ENCODE peak calls at places on chromosomes 6 and 20, in four cellular contexts. E is hepatocyte, X is testis, P is uterus. I is an unnamed sample. For H3K4me1, the result is how much of the 10 kb centered on the place peaks cover.

GRCh38 chr6:7671581-7671980 is 54.3 kb upstream of the BMP6 start:
- DNase-seq in E (no peak), X (no peak), P (no peak), I (no peak)

GRCh38 chr6:36368921-36369880 is 18.3 kb downstream of the ETV7 start:
- DNase-seq in E (no peak), X (no peak), P (no peak), I (no peak)

GRCh38 chr20:43843965-43844660 is 70.5 kb upstream of the TOX2 start:
- DNase-seq in E (no peak), X (no peak), P (no peak), I (no peak)

GRCh38 chr6:11598687-11599086 is 61.1 kb downstream of the TMEM170B start:
- DNase-seq in E (peak), X (no peak), P (no peak), I (no peak)

GRCh38 chr6:1890071-1890470 is 280.4 kb downstream of the FOXC1 start:
- DNase-seq in E (no peak), X (no peak), P (no peak), I (no peak)

GRCh38 chr6:6841571-6841970 is 253.1 kb downstream of the LY86 start:
- DNase-seq in E (no peak), X (no peak), P (no peak), I (no peak)

GRCh38 chr6:76876922-76877553 is 586.3 kb downstream of the HTR1B start:
- DNase-seq in E (peak), X (peak), P (no peak), I (peak)

GRCh38 chr6:65448806-65449397 is 258.1 kb downstream of the EYS start:
- DNase-seq in E (no peak), X (no peak), P (no peak), I (no peak)

GRCh38 chr6:112027942-112028674 is 25.8 kb upstream of the CCN6 start:
- DNase-seq in E (no peak), X (no peak), P (no peak), I (no peak)

GRCh38 chr20:11882651-11883050 is 35.0 kb upstream of the BTBD3 start:
- DNase-seq in E (no peak), X (no peak), P (no peak), I (no peak)

GRCh38 chr6:122789862-122790739 is 1.0 kb downstream of the SMPDL3A start:
- DNase-seq in E (peak), X (no peak), P (peak), I (peak)

GRCh38 chr6:18654821-18655220 is 267.7 kb downstream of the RNF144B start:
- DNase-seq in E (no peak), X (no peak), P (no peak), I (no peak)

GRCh38 chr6:166670013-166670412 is 43.0 kb upstream of the RPS6KA2 start:
- DNase-seq in E (no peak), X (no peak), P (no peak), I (no peak)

GRCh38 chr20:44032583-44033138 is 118.0 kb downstream of the TOX2 start:
- DNase-seq in E (no peak), X (no peak), P (no peak), I (peak)

GRCh38 chr20:63778034-63778752 is 38.6 kb downstream of the SLC2A4RG start:
- DNase-seq in E (no peak), X (no peak), P (no peak), I (no peak)

GRCh38 chr6:41059569-41059968 is 6.6 kb downstream of the APOBEC2 start:
- DNase-seq in E (no peak), X (no peak), P (no peak), I (no peak)

GRCh38 chr6:3356056-3356823 is 97.5 kb downstream of the PSMG4 start:
- DNase-seq in E (peak), X (peak), P (peak), I (peak)

GRCh38 chr20:36306557-36307411 is 645 bp downstream of the DLGAP4 start:
- DNase-seq in E (no peak), X (no peak), P (no peak), I (no peak)

GRCh38 chr6:150528648-150529285 is 70.9 kb upstream of the PLEKHG1 start:
- DNase-seq in E (peak), X (peak), P (peak), I (peak)

GRCh38 chr6:83867527-83868161 is 8.2 kb downstream of the CYB5R4 start:
- DNase-seq in E (peak), X (peak), P (no peak), I (peak)

GRCh38 chr6:26217714-26218075 is 130.5 kb downstream of the HFE start:
- DNase-seq in E (no peak), X (no peak), P (no peak), I (peak)

GRCh38 chr20:35887393-35888064 is 66.8 kb downstream of the SCAND1 start:
- DNase-seq in E (no peak), X (no peak), P (no peak), I (no peak)

GRCh38 chr6:168035098-168035660 is 37.7 kb downstream of the KIF25 start:
- DNase-seq in E (peak), X (peak), P (peak), I (peak)

GRCh38 chr6:139597781-139598368 is 223.4 kb upstream of the CITED2 start:
- DNase-seq in E (peak), X (peak), P (peak), I (peak)

GRCh38 chr6:42088101-42088591 is 37.8 kb downstream of the TAF8 start:
- DNase-seq in E (no peak), X (no peak), P (no peak), I (no peak)

GRCh38 chr6:43817192-43817591 is 47.2 kb downstream of the VEGFA start:
- DNase-seq in E (peak), X (no peak), P (no peak), I (peak)

GRCh38 chr6:36544228-36544627 is 3.1 kb downstream of the STK38 start:
- DNase-seq in E (no peak), X (peak), P (no peak), I (no peak)

GRCh38 chr6:51644426-51644825 is 443.0 kb downstream of the PKHD1 start:
- DNase-seq in E (no peak), X (no peak), P (no peak), I (no peak)

GRCh38 chr6:131980791-131981623 is 29.8 kb upstream of the CCN2 start:
- DNase-seq in E (peak), X (no peak), P (no peak), I (no peak)

GRCh38 chr6:105459884-105460283 is 57.0 kb upstream of the PREP start:
- DNase-seq in E (no peak), X (no peak), P (no peak), I (no peak)

GRCh38 chr6:25485820-25486559 is 166.0 kb upstream of the SCGN start:
- DNase-seq in E (peak), X (peak), P (peak), I (peak)

GRCh38 chr6:166743925-166744653 is 117.0 kb upstream of the RPS6KA2 start:
- DNase-seq in E (no peak), X (no peak), P (no peak), I (no peak)

GRCh38 chr6:75096986-75097385 is 108.9 kb downstream of the COL12A1 start:
- DNase-seq in E (no peak), X (no peak), P (no peak), I (no peak)

GRCh38 chr6:161244725-161245124 is 29.1 kb downstream of the AGPAT4 start:
- DNase-seq in E (no peak), X (no peak), P (no peak), I (no peak)

GRCh38 chr20:35511814-35512420 is 17.5 kb downstream of the C20orf173 start:
- DNase-seq in E (peak), X (peak), P (no peak), I (no peak)

GRCh38 chr20:25668446-25668845 is 28.2 kb downstream of the ZNF337 start:
- DNase-seq in E (no peak), X (peak), P (no peak), I (peak)

GRCh38 chr20:10855031-10855430 is 181.2 kb upstream of the JAG1 start:
- DNase-seq in E (no peak), X (no peak), P (no peak), I (no peak)

GRCh38 chr6:128316258-128316952 is 204.0 kb downstream of the PTPRK start:
- DNase-seq in E (no peak), X (no peak), P (no peak), I (no peak)

GRCh38 chr6:150006961-150007464 is 18.3 kb downstream of the RAET1L start:
- DNase-seq in E (peak), X (no peak), P (no peak), I (peak)

DNA sequence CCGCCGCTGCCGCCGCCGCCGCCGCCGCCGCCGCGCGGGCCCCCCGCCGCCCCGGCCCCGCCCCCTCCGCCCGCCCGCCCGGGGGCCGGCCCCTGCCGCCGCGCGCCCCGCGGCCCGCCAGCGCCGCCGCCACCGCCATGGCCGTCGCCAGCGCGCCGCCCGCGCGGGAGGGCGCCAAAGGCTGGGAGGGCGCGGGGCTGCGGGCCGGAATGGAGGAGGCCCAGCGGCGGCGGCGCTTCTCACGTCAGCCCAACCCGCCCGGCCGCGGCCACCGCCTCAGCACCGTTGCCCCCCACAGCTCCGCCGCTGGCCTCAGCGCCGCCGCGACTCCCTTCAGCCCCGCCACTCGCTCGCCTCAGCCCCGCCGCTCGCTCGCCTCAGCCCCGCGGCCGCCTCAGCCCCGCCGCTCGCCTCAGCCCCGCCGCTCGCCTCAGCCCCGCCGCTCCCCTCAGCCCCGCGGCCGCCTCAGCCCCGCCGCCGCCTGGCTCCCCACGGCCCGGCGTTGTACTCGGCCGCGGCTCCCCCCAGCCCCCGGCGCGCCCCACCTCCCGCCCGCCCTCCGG is at the start of gene PHF10:
- DNase-seq in E (peak), X (peak), P (no peak), I (peak)
- H3K27ac ChIP-seq in E (peak), X (peak), P (peak), I (peak)

DNA sequence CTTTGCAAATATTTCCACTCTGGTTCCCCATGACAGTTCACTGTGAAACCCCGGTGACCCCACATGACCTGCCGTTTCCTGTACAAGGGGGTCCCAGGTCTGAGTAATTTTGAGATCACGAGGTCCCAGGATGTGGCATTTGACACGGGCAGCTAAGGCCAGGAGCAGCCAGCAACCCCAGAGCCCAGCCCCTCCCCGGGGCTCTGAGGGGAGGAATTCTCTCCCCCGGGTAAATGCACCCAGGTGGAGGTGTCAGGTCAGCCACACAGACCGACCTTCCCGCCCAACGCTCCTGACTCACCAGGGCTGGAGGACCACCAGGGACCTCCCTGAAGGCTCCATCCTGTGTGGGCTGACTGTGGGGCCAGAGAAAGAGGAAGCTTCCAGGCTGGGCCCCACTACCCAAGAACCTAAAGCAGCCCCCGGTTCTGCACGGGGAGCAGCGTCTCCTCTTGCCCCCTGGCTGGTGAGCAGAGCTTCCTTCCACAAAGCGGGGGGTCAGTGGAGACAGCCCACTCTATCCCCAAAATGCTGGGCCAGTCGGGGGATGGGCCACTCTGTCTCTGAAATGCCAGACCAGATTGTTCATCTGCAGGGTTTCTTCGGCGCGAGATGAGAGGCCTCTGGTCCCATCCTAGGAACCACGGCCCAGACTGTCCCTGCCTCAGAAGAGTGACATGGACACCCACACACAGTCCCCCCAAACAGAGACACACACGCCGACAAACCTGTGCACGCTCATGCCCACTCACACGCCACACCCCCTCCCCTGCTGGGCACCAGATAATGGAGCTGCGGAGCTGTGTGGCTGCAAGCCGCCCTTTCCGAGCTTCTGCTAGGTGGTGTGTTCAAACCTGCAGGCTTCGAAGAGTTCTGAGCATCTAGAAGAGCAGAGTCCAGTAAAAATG is 23.4 kb upstream of the SLCO4A1 start:
- DNase-seq in E (no peak), X (no peak), P (no peak), I (no peak)
- H3K4me1 ChIP-seq in E (under half), X (under half), P (under half), I (under half)

DNA sequence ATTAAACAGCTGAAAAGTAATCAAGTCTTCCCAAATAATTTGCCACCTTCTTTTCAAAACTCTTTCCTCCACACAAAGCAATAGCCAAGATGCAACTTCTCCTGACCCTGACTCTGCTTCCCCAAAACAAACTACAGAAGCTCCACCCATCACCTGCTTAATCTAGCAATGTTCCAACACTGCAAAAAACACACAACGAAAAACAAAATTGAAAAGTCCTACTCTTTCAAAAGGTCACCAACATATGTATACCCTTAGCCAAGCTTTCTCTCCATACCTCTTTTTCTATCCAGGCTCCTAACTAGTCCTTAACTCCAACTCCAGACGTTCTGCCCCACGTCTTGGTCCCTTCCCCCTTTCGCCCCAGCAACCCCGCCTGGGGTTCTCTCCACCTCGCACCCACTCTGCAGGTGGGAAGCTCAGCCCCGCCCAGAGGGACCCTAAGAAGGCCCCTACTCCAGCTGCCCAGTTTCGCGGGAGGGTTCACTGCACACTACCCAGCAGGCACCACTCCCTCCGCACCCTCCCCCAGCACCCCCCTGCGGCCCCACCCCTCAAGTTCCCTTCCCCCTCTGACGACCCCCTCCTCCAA is 717 bp downstream of the CSNK2A1 start:
- DNase-seq in E (peak), X (peak), P (no peak), I (no peak)
- H3K4me3 ChIP-seq in E (peak), X (peak), P (peak), I (peak)

GRCh38 chr6:4488389-4488788 is 287.8 kb upstream of the CDYL start:
- DNase-seq in E (no peak), X (no peak), P (no peak), I (no peak)

GRCh38 chr6:4485735-4486134 is 290.5 kb upstream of the CDYL start:
- DNase-seq in E (no peak), X (no peak), P (no peak), I (no peak)

GRCh38 chr6:4487538-4487937 is 288.7 kb upstream of the CDYL start:
- DNase-seq in E (peak), X (no peak), P (no peak), I (peak)

GRCh38 chr6:4489538-4489937 is 286.7 kb upstream of the CDYL start:
- DNase-seq in E (peak), X (no peak), P (no peak), I (no peak)

GRCh38 chr6:4486543-4487319 is 289.5 kb upstream of the CDYL start:
- DNase-seq in E (peak), X (no peak), P (no peak), I (peak)
- H3K27ac ChIP-seq in E (peak), X (no peak), P (no peak), I (no peak)

DNA sequence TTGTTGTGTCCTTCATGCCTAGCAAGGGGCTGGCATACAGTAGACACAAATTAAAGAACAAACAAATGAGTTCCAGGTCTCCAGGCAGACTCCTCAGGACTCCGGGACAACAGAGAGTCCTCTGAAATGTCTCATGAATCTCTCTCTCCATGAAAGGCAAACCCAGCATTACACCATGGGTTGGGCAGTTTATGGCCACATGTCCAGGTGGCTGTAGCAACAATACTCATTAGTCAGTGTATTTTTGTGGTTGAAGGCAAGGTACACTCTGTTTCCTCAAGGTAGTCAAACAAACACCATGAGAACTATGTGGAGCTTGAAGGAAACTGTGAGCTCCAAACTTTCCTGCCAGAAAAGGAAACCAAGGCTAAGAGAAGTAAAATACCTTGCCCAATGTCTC is 62.2 kb downstream of the KCNB1 start:
- DNase-seq in E (peak), X (no peak), P (no peak), I (no peak)
- H3K4me1 ChIP-seq in E (under half), X (under half), P (under half), I (under half)

DNA sequence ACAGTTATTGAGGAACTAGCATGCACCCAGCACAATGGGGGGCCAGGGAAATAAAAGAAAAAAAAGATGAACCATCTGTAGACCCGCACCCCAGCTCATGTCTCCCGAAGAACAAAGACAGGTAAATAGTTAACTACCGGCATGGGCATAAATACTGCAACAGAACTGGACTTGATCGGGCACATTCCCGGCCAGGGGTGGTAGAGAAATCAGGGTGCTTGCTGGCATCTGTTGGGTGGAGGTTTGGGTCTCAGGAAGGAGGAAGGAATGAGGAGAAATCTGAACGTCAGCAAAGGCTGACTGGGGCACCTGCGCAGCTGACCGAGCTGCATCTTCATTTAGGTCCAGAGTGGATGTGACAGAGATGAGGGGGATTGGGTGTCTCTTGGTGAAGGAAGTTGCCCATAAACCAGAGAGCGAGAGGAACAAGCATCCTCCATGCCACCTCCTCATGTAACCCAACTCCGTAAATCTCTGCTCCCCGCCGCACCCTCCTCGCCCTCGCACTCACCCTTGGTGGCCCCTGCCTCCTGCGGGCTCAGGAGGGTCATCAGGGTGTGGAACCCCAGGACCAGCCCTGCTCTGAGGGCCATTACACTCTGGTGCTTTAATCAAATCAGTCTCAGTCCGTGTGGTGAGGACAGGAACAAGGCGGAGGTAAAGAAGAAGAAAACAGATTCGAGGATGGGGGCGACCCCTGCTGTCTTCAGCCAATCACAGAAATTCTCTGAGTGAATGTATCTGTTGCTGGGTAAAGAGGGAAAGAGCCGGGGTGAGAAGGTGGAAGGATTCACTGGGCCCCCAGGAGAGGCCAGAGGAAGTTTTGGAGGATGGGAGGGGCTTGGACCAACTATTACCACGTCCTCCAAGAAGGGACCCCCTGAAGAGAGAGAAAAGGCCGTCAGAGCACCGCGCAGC is at the start of gene HLA-DOA:
- DNase-seq in E (peak), X (peak), P (no peak), I (no peak)
- H3K4me3 ChIP-seq in E (no peak), X (no peak), P (no peak), I (no peak)

DNA sequence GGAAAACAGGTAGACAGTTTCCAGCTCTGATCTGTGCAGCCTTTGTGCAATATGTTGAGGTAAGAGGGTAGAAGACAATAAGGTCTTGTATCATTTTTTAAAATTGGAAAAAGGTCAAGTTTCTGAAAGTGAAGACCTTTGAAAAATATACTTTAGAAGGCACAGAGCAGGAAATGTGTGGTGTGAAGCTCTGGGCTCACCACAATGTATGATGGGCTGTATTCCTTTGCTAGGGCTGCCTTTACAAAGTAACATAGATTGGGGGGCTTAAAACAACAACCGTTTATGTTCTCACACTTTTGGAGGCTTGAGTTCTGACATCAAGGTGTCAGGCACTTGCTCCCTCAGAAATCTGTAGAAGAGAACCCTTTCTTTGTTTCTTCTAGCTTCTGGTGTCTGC is 514.2 kb upstream of the JARID2 start:
- DNase-seq in E (no peak), X (no peak), P (no peak), I (no peak)
- H3K27ac ChIP-seq in E (no peak), X (no peak), P (no peak), I (no peak)